ENCODE peak calls at places on chromosomes 16 and 17, in four cellular contexts. One of them, this sample, is unnamed.

GRCh38 chr17:28728364-28729200 is at the start of gene NEK8:
- DNase-seq in activated CD4-positive, alpha-beta T cell treated with anti-CD3 and anti-CD28 coated beads, Interleukin-2, amount 50 U/mL, for 1 hour: peak
- DNase-seq in HTR-8/SVneo: peak
- DNase-seq in choroid plexus epithelial cell: peak
- DNase-seq in this sample: peak

GRCh38 chr17:30415491-30415890 is 36.8 kb downstream of the CPD start:
- DNase-seq in activated CD4-positive, alpha-beta T cell treated with anti-CD3 and anti-CD28 coated beads, Interleukin-2, amount 50 U/mL, for 1 hour: no peak
- DNase-seq in HTR-8/SVneo: no peak
- DNase-seq in choroid plexus epithelial cell: no peak
- DNase-seq in this sample: no peak

GRCh38 chr16:28977703-28978641 is 3.4 kb downstream of the SPNS1 start:
- DNase-seq in activated CD4-positive, alpha-beta T cell treated with anti-CD3 and anti-CD28 coated beads, Interleukin-2, amount 50 U/mL, for 1 hour: no peak
- DNase-seq in HTR-8/SVneo: no peak
- DNase-seq in choroid plexus epithelial cell: no peak
- DNase-seq in this sample: peak

GRCh38 chr16:77945126-77945525 is 77.2 kb upstream of the CLEC3A start:
- DNase-seq in activated CD4-positive, alpha-beta T cell treated with anti-CD3 and anti-CD28 coated beads, Interleukin-2, amount 50 U/mL, for 1 hour: no peak
- DNase-seq in HTR-8/SVneo: no peak
- DNase-seq in choroid plexus epithelial cell: no peak
- DNase-seq in this sample: no peak

GRCh38 chr17:82690786-82691489 is 7.6 kb downstream of the RAB40B start:
- DNase-seq in activated CD4-positive, alpha-beta T cell treated with anti-CD3 and anti-CD28 coated beads, Interleukin-2, amount 50 U/mL, for 1 hour: no peak
- DNase-seq in HTR-8/SVneo: no peak
- DNase-seq in choroid plexus epithelial cell: no peak
- DNase-seq in this sample: no peak

GRCh38 chr17:13024033-13024432 is 6.2 kb upstream of the ELAC2 start:
- DNase-seq in activated CD4-positive, alpha-beta T cell treated with anti-CD3 and anti-CD28 coated beads, Interleukin-2, amount 50 U/mL, for 1 hour: no peak
- DNase-seq in HTR-8/SVneo: no peak
- DNase-seq in choroid plexus epithelial cell: no peak
- DNase-seq in this sample: no peak

GRCh38 chr17:63222655-63223054 is 223.5 kb downstream of the CYB561 start:
- DNase-seq in activated CD4-positive, alpha-beta T cell treated with anti-CD3 and anti-CD28 coated beads, Interleukin-2, amount 50 U/mL, for 1 hour: no peak
- DNase-seq in HTR-8/SVneo: no peak
- DNase-seq in choroid plexus epithelial cell: peak
- DNase-seq in this sample: no peak

GRCh38 chr17:4988168-4988567 is 693 bp upstream of the CAMTA2 start:
- DNase-seq in activated CD4-positive, alpha-beta T cell treated with anti-CD3 and anti-CD28 coated beads, Interleukin-2, amount 50 U/mL, for 1 hour: no peak
- DNase-seq in HTR-8/SVneo: no peak
- DNase-seq in choroid plexus epithelial cell: no peak
- DNase-seq in this sample: no peak

GRCh38 chr16:89346869-89347268 is 129.4 kb downstream of the ZNF778 start:
- DNase-seq in activated CD4-positive, alpha-beta T cell treated with anti-CD3 and anti-CD28 coated beads, Interleukin-2, amount 50 U/mL, for 1 hour: no peak
- DNase-seq in HTR-8/SVneo: no peak
- DNase-seq in choroid plexus epithelial cell: no peak
- DNase-seq in this sample: no peak

This sample was measured in hepatocyte.